ENCODE peak calls at places on chromosome 2, in six cellular contexts. U is thoracic aorta, G is tibial artery, D is esophagus muscularis mucosa, B is lung, S is DND-41. W is an unnamed sample. For H3K27me3, the result is how much of the 10 kb centered on the place peaks cover.

GRCh38 chr2:10424916-10425505 is 23.1 kb downstream of the ODC1 start:
- DNase-seq in G (no peak), B (no peak), D (no peak), S (no peak), U (no peak), W (no peak)

GRCh38 chr2:63790913-63791312 is 50.8 kb upstream of the UGP2 start:
- DNase-seq in G (no peak), S (no peak), B (no peak), U (no peak), D (no peak), W (no peak)

GRCh38 chr2:233832869-233833812 is 21.2 kb downstream of the HJURP start:
- DNase-seq in D (no peak), S (no peak), B (no peak), G (no peak), U (no peak), W (no peak)

GRCh38 chr2:29075894-29076700 is 1.8 kb upstream of the PCARE start:
- DNase-seq in B (no peak), S (no peak), G (no peak), U (no peak), D (no peak), W (no peak)

GRCh38 chr2:238267341-238267710 is 21.1 kb downstream of the PER2 start:
- DNase-seq in B (no peak), D (no peak), G (no peak), U (no peak), S (no peak), W (no peak)

GRCh38 chr2:15634846-15635490 is 43.3 kb downstream of the DDX1 start:
- DNase-seq in D (no peak), U (no peak), B (no peak), S (no peak), G (no peak), W (no peak)

GRCh38 chr2:10655074-10655840 is 34.5 kb downstream of the NOL10 start:
- DNase-seq in B (no peak), S (no peak), G (no peak), D (no peak), U (no peak), W (no peak)

GRCh38 chr2:163469561-163469962 is 266.2 kb downstream of the FIGN start:
- DNase-seq in U (no peak), D (no peak), S (no peak), B (no peak), G (peak), W (no peak)

GRCh38 chr2:43402452-43402937 is 176.1 kb upstream of the ZFP36L2 start:
- DNase-seq in G (no peak), D (no peak), S (no peak), B (no peak), U (no peak), W (no peak)

GRCh38 chr2:3667151-3667631 is 9.2 kb downstream of the ALLC start:
- DNase-seq in U (no peak), G (no peak), B (no peak), D (peak), S (no peak), W (no peak)

GRCh38 chr2:111116016-111116746 is 4.5 kb upstream of the BCL2L11 start:
- DNase-seq in U (no peak), D (no peak), G (no peak), S (no peak), B (no peak), W (no peak)

GRCh38 chr2:164761737-164762460 is 79.7 kb downstream of the COBLL1 start:
- DNase-seq in U (no peak), S (no peak), D (no peak), B (no peak), G (no peak), W (no peak)

GRCh38 chr2:163630836-163631235 is 105.0 kb downstream of the FIGN start:
- DNase-seq in D (no peak), U (no peak), B (no peak), S (no peak), G (no peak), W (no peak)

GRCh38 chr2:54899576-54900200 is 150.6 kb downstream of the RTN4 start:
- DNase-seq in D (no peak), G (no peak), B (no peak), S (no peak), U (no peak), W (no peak)

GRCh38 chr2:209773377-209773776 is 1.7 kb downstream of the UNC80 start:
- DNase-seq in U (no peak), G (no peak), D (no peak), S (no peak), B (no peak), W (no peak)

GRCh38 chr2:209094221-209094620 is 329.6 kb upstream of the MAP2 start:
- DNase-seq in S (no peak), U (no peak), B (no peak), D (no peak), G (no peak), W (no peak)

GRCh38 chr2:70903171-70903570 is 32.5 kb upstream of the ATP6V1B1 start:
- DNase-seq in G (no peak), U (no peak), D (no peak), B (no peak), S (no peak), W (no peak)

GRCh38 chr2:70902067-70902442 is 33.6 kb upstream of the ATP6V1B1 start:
- DNase-seq in B (no peak), D (peak), S (no peak), U (no peak), G (no peak), W (no peak)

GRCh38 chr2:70901235-70902066 is 34.2 kb upstream of the ATP6V1B1 start:
- DNase-seq in S (no peak), G (no peak), B (no peak), U (no peak), D (peak), W (no peak)

GRCh38 chr2:70903641-70904340 is 31.9 kb upstream of the ATP6V1B1 start:
- DNase-seq in D (peak), G (no peak), S (no peak), B (no peak), U (no peak), W (no peak)

GRCh38 chr2:70902579-70902978 is 33.1 kb upstream of the ATP6V1B1 start:
- DNase-seq in S (no peak), D (peak), G (no peak), U (no peak), B (no peak), W (no peak)
- H3K27me3 ChIP-seq in S (under half), D (half or more), G (under half), U (under half), B (under half), W (under half)

GRCh38 chr2:84880645-84881521 is at the start of gene TRABD2A:
- DNase-seq in D (no peak), S (no peak), U (no peak), G (no peak), B (no peak), W (peak)
- H3K27me3 ChIP-seq in D (half or more), S (under half), U (under half), G (under half), B (under half), W (under half)

DNA sequence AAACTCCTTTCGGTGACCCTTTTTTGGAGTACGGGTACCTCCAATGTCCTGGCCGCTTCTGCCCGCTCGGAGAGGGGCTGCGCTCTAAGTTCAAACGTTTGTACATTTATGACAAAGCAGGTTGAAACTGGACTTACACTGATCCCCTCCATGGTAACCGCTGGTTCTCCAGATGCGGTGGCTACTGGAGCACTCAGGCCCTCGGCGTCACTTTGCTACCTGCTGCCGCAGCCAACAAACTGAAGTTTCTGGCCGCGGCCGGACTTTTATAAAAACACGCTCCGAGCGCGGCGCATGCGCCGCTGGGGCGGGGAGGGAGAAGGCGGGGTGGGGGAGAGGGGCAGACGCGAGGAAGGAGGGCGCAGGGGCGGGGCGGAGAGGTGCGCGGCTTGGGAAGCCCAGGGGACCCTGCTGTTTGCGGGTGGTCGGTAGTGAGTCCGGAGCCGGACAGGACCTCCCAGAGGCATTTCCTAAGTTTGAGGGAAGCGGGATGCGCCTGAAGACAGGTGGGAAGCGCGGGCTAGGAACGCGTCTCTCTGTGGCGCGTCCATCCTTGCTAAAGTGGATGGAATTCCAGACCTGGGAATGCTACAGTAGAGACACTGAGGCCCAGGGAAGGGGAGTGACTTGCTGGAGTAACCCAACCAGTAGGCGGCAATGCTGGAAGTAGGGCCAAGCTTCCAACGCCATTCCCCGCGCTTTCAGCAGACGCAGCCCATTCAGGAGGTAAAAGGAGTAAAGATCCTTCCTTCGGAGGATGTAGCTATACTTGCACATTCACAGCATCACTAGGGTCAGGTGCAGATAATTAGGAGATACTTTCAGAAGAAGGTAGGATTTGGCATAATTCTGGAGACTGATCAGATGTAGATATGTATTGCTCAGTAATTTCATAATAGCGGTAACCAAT is at the start of gene CXCR4:
- DNase-seq in B (peak), G (peak), S (peak), U (no peak), D (peak), W (peak)
- H3K27me3 ChIP-seq in B (under half), G (under half), S (under half), U (under half), D (half or more), W (under half)

GRCh38 chr2:218961651-218962570 is 2.4 kb downstream of the CDK5R2 start:
- DNase-seq in B (no peak), S (peak), U (no peak), G (no peak), D (no peak), W (no peak)

GRCh38 chr2:218959141-218959731 is at the start of gene CDK5R2:
- DNase-seq in B (peak), S (no peak), G (no peak), U (no peak), D (no peak), W (peak)

GRCh38 chr2:218961229-218961628 is 1.8 kb downstream of the CDK5R2 start:
- DNase-seq in G (no peak), B (no peak), D (no peak), U (no peak), S (no peak), W (no peak)

GRCh38 chr2:218959761-218960195 is 312 bp downstream of the CDK5R2 start:
- DNase-seq in D (no peak), B (no peak), S (no peak), G (no peak), U (no peak), W (no peak)

DNA sequence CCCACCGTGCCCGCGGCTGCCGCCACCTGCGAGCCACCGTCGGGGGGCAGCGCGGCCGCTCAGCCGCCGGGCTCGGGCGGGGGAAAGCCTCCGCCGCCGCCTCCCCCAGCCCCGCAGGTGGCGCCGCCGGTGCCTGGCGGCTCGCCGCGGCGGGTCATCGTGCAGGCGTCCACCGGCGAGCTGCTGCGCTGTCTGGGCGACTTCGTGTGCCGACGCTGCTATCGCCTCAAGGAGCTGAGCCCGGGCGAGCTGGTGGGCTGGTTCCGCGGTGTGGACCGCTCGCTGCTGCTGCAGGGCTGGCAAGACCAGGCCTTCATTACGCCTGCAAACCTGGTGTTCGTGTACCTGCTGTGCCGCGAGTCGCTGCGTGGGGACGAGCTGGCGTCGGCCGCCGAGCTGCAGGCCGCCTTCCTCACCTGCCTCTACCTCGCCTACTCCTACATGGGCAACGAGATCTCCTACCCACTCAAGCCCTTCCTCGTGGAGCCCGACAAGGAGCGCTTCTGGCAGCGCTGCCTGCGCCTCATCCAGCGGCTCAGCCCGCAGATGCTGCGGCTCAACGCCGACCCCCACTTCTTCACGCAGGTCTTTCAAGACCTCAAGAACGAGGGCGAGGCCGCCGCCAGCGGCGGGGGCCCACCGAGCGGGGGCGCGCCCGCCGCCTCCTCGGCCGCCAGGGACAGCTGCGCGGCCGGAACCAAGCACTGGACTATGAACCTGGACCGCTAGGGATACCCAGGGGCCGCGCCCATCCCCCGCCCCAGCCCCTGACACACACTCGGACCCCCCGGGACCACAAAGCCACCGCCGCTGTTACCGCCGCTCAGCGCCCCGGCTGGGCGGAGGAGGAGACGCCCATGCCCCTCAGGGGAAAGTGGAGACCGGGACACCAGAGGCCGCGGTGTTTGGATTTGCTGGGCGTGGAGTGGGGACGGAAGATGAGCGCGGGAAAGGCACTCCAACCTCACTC is 1.0 kb downstream of the CDK5R2 start:
- DNase-seq in S (no peak), D (no peak), U (no peak), B (no peak), G (no peak), W (no peak)
- H3K27me3 ChIP-seq in S (under half), D (half or more), U (under half), B (under half), G (under half), W (under half)

GRCh38 chr2:179861027-179861776 is at the start of gene ZNF385B:
- DNase-seq in S (no peak), G (peak), D (no peak), U (no peak), B (no peak), W (no peak)
- H3K27me3 ChIP-seq in S (under half), G (under half), D (under half), U (under half), B (under half), W (under half)

GRCh38 chr2:178234648-178235047 is 40.3 kb downstream of the OSBPL6 start:
- DNase-seq in G (no peak), B (no peak), D (no peak), U (no peak), S (no peak), W (no peak)
- H3K27me3 ChIP-seq in G (under half), B (under half), D (under half), U (under half), S (under half), W (under half)

GRCh38 chr2:70418514-70418913 is 116.6 kb upstream of the FAM136A start:
- DNase-seq in G (no peak), D (no peak), S (no peak), U (no peak), B (no peak), W (no peak)
- H3K27me3 ChIP-seq in G (under half), D (under half), S (under half), U (under half), B (under half), W (under half)

GRCh38 chr2:131754929-131755720 is 227.4 kb downstream of the CCDC74A start:
- DNase-seq in D (no peak), S (no peak), U (no peak), G (no peak), B (no peak), W (no peak)
- H3K27me3 ChIP-seq in D (under half), S (under half), U (under half), G (under half), B (under half), W (under half)